ENCODE peak calls at places on chromosome 1, in seven cellular contexts. C is NB4, W is neural crest cell, M is omental fat pad, L is psoas muscle, V is dorsolateral prefrontal cortex, Y is progenitor cell of endocrine pancreas. U is an unnamed sample.
A peak's percentile ranks its signal among the peaks of the same experiment; 100 is the strongest.

GRCh38 chr1:86970938-86971337 is 56.5 kb downstream of the HS2ST1 start:
- DNase-seq in L (no peak), C (no peak), M (no peak), W (no peak), V (no peak), Y (no peak), U (no peak)

GRCh38 chr1:197660389-197660788 is 114.9 kb downstream of the DENND1B start:
- DNase-seq in C (no peak), Y (no peak), W (no peak), L (no peak), V (no peak), M (no peak), U (no peak)

GRCh38 chr1:59105548-59106507 is 191.1 kb upstream of the FGGY start:
- DNase-seq in C (no peak), M (no peak), L (peak; percentile 36), W (no peak), Y (no peak), V (no peak), U (no peak)

GRCh38 chr1:94413311-94413710 is 4.9 kb upstream of the ABCD3 start:
- DNase-seq in Y (no peak), C (peak; percentile 80), V (no peak), L (no peak), W (no peak), M (no peak), U (no peak)

GRCh38 chr1:240732390-240732789 is 120.4 kb upstream of the GREM2 start:
- DNase-seq in W (no peak), C (peak; percentile 52), Y (no peak), V (no peak), L (no peak), M (no peak), U (no peak)

GRCh38 chr1:30682396-30683275 is 40.7 kb downstream of the MATN1 start:
- DNase-seq in V (peak; percentile 12), W (no peak), C (no peak), L (peak; percentile 20), M (no peak), Y (no peak), U (no peak)

GRCh38 chr1:9715536-9716226 is 64.2 kb downstream of the PIK3CD start:
- DNase-seq in M (no peak), V (no peak), Y (no peak), C (no peak), W (no peak), L (no peak), U (no peak)

GRCh38 chr1:26546375-26546774 is 16.8 kb downstream of the RPS6KA1 start:
- DNase-seq in C (peak; percentile 28), Y (no peak), W (no peak), L (no peak), M (no peak), V (no peak), U (no peak)

GRCh38 chr1:203625623-203626189 is 926 bp upstream of the ATP2B4 start:
- DNase-seq in L (no peak), C (peak; percentile 91), W (no peak), Y (no peak), M (no peak), V (no peak), U (no peak)

GRCh38 chr1:206468571-206468970 is 1.7 kb upstream of the IKBKE start:
- DNase-seq in L (no peak), M (no peak), C (peak; percentile 62), W (no peak), Y (no peak), V (no peak), U (no peak)
- TF ChIP-seq CTCF in L (no peak), M (no peak), C (no peak), W (peak; percentile 23), Y (peak; percentile 29), V (no peak), U (no peak)

DNA sequence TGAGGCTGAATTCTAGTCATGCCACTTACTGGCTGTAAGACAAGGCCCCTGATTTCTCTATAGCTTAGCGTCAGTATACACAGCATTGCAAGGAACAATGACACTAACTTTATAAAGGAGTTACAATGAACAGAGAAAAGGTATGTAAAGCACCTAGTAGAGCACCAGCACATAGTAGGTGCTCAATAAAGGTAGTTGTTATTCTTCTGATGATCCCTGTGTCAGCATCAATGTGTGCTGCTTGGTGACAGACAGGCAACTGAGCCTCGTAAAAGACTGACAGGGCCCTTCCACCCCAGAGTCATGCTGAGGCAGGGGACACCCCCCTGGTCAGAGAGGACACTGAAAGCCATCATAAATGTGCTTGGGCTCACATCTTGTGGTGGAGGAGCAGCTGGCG is 43.3 kb downstream of the GRHL3 start:
- DNase-seq in M (no peak), W (no peak), Y (no peak), L (no peak), V (no peak), C (no peak), U (no peak)
- TF ChIP-seq CTCF in M (no peak), W (no peak), Y (no peak), L (no peak), V (no peak), C (no peak), U (no peak)

GRCh38 chr1:160548183-160548582 is 25.1 kb upstream of the SLAMF6 start:
- DNase-seq in M (no peak), Y (no peak), V (no peak), W (no peak), C (no peak), L (no peak), U (no peak)

GRCh38 chr1:160548960-160549664 is 26.1 kb upstream of the SLAMF6 start:
- DNase-seq in W (no peak), M (no peak), V (no peak), Y (no peak), C (no peak), L (no peak), U (no peak)

GRCh38 chr1:160552425-160552824 is 26.9 kb downstream of the CD84 start:
- DNase-seq in M (no peak), V (no peak), Y (no peak), W (no peak), C (no peak), L (no peak), U (no peak)

GRCh38 chr1:160549665-160550006 is 26.6 kb upstream of the SLAMF6 start:
- DNase-seq in Y (no peak), V (no peak), L (no peak), W (no peak), C (no peak), M (no peak), U (no peak)

DNA sequence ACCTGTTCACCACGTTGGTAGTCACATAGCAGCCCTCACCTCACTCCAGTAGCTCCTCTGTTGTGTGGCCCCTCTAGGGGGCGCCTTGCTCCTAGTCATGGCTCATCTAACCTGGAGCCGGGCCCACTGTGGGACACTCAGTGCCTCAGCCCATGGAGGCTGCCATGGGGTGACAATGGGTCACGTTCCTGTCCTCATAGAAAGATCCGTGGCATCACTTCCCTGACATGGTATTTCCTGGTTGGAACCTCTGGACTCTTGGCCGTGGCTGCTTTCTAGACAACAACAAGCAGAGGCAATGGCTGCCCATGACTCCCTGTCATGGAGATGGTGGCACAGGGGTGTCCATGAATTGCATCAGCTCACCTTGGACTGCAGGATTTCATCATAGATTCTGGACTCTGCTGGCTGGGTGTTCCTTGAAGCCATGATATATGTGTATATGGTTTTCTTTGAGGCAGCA is 27.5 kb upstream of the SLAMF6 start:
- DNase-seq in Y (no peak), L (no peak), W (no peak), V (no peak), M (no peak), C (peak; percentile 39), U (no peak)
- TF ChIP-seq CTCF in Y (no peak), L (no peak), W (no peak), V (no peak), M (no peak), C (peak; percentile 32), U (no peak)

DNA sequence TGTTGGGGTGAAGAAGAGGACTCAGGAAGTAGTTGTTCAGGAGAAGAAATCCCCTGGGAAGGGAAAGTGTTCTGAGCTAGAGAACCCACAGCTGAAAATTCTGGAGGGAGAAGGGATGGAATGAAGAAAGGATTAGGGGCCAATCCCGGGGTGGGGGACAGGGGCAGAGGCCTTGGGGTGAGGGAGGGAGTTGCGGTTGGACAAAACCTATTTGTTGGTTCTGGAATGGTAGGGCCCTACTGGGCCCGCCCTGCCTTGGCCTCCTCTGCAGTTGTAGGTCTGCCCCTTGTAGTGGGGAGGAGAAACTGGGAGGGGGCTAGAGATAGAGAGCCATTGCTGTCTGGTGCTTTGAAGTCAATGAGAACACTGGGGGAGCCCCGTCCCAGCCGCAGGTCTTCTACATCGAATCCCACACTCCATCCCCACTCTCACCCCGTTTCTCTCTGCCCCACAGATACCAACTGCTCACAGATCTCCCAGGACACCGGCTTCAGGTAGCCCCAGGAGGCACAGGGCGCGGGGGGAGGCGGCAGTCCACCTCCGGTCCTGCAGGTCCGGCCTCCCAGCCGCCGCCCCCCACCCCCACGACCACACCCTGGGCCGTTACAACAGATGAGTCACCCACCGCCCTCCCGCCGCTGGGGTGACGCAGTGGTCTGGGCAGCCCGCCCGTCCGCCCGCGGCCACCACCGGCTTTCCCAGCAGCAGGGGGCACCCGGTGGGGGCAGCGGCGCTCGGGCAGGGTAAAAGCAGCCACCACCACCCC is 1.1 kb downstream of the TAGLN2 start:
- DNase-seq in M (peak; percentile 82), V (no peak), W (no peak), C (peak; percentile 89), L (peak; percentile 92), Y (peak; percentile 42), U (peak; percentile 71)
- TF ChIP-seq CTCF in M (no peak), V (no peak), W (no peak), C (no peak), L (no peak), Y (no peak), U (no peak)

DNA sequence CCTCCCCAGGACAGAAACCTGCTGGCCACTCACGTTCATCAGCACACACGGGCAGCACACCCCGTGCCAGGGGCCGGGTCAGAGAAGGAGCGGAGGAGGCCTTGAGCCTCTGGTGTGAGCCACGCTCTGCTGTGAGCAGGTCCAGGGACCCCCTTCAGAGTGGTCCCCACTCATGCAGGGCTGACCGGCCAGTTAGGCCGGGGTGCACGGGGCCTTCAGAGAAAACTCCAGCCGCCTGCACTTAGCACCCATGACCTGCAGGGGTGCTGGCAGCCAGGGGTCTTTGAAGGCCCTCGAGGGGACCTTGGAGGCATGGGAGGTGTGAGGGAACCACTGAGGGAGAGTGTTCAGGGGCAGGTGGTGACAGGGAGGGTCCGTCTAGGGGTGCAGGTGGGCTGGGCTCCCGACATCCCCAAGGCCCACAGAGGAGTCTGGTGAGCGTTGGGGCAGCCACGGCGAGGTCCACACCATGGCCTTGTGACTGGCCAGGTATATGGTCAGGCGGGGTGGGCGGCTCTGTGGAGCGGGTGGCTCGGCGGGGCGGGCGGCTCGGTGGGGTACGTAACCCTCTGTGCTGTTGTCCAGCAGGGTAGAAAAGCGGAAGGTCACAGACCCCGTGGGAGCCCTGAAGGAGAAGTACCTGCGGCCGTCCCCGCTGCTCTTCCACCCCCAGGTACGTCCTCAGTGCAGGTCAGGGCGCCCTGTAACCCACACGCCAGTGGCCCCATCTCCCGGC is 40.3 kb upstream of the ARHGEF16 start:
- DNase-seq in W (no peak), Y (no peak), M (no peak), V (no peak), C (no peak), L (no peak), U (no peak)
- TF ChIP-seq CTCF in W (no peak), Y (peak; percentile 27), M (no peak), V (no peak), C (no peak), L (no peak), U (no peak)